ENCODE peak calls at places on chromosomes 3 and 15, in five cellular contexts. L, U, P, O and B are unnamed samples.

GRCh38 chr3:192215-192929 is 4.2 kb upstream of the CHL1 start:
- DNase-seq in L (no peak), U (no peak), P (no peak), O (no peak), B (no peak)

GRCh38 chr3:98711426-98711825 is 51.7 kb upstream of the ST3GAL6 start:
- DNase-seq in L (no peak), U (no peak), P (no peak), O (no peak), B (no peak)

GRCh38 chr3:152444029-152444641 is 175.4 kb downstream of the MBNL1 start:
- DNase-seq in L (peak), U (peak), P (no peak), O (peak), B (peak)

GRCh38 chr3:152443212-152444023 is 174.7 kb downstream of the MBNL1 start:
- DNase-seq in L (no peak), U (peak), P (no peak), O (no peak), B (no peak)

GRCh38 chr3:47407896-47408838 is 27.3 kb downstream of the PTPN23 start:
- DNase-seq in L (no peak), U (no peak), P (no peak), O (no peak), B (no peak)

GRCh38 chr15:70142322-70143191 is 44.8 kb upstream of the TLE3 start:
- DNase-seq in L (no peak), U (peak), P (no peak), O (peak), B (no peak)

GRCh38 chr3:151835751-151836550 is 22.0 kb downstream of the AADAC start:
- DNase-seq in L (no peak), U (peak), P (peak), O (peak), B (no peak)

GRCh38 chr3:157280786-157281185 is 120.8 kb upstream of the CCNL1 start:
- DNase-seq in L (no peak), U (peak), P (no peak), O (no peak), B (no peak)

GRCh38 chr3:168889666-168890065 is 773.8 kb downstream of the MECOM start:
- DNase-seq in L (no peak), U (no peak), P (no peak), O (no peak), B (no peak)

GRCh38 chr3:32454111-32454510 is 48.5 kb downstream of the CMTM6 start:
- DNase-seq in L (no peak), U (no peak), P (no peak), O (no peak), B (no peak)

GRCh38 chr3:83393276-83393675 is 1565.5 kb upstream of the CADM2 start:
- DNase-seq in L (no peak), U (no peak), P (no peak), O (no peak), B (no peak)

GRCh38 chr15:94367726-94368535 is 136.6 kb downstream of the MCTP2 start:
- DNase-seq in L (no peak), U (no peak), P (no peak), O (no peak), B (no peak)

GRCh38 chr15:85667491-85668424 is 127.0 kb downstream of the KLHL25 start:
- DNase-seq in L (peak), U (peak), P (peak), O (peak), B (no peak)

GRCh38 chr3:53198996-53199395 is 38.0 kb downstream of the PRKCD start:
- DNase-seq in L (no peak), U (no peak), P (no peak), O (no peak), B (no peak)

GRCh38 chr3:142657033-142657432 is 60.8 kb downstream of the PLS1 start:
- DNase-seq in L (no peak), U (no peak), P (no peak), O (no peak), B (no peak)